ENCODE peak calls at places on chromosome 3, in five cellular contexts. P, C, B, O and X are unnamed samples.

GRCh38 chr3:115768661-115769060 is 145.4 kb downstream of the GAP43 start:
- DNase-seq in B (no peak), O (no peak), C (no peak), P (no peak), X (no peak)

GRCh38 chr3:134749802-134750553 is 45.1 kb upstream of the EPHB1 start:
- DNase-seq in B (no peak), O (no peak), C (no peak), P (no peak), X (no peak)

GRCh38 chr3:76039431-76039830 is 254.1 kb upstream of the ZNF717 start:
- DNase-seq in C (no peak), P (no peak), B (no peak), O (peak), X (no peak)

GRCh38 chr3:78893161-78893560 is 874.6 kb downstream of the ROBO1 start:
- DNase-seq in B (no peak), C (no peak), O (no peak), P (no peak), X (no peak)

GRCh38 chr3:132246212-132246611 is 71.0 kb upstream of the ACP3 start:
- DNase-seq in P (peak), C (no peak), B (no peak), O (no peak), X (no peak)

GRCh38 chr3:147945968-147946519 is 536.9 kb downstream of the ZIC1 start:
- DNase-seq in B (peak), O (peak), C (peak), P (peak), X (no peak)

GRCh38 chr3:105409364-105409763 is 42.7 kb downstream of the ALCAM start:
- DNase-seq in P (no peak), C (no peak), B (no peak), O (no peak), X (no peak)

GRCh38 chr3:146156060-146156459 is 4.9 kb downstream of the PLOD2 start:
- DNase-seq in O (peak), C (no peak), B (no peak), P (no peak), X (no peak)

GRCh38 chr3:19077388-19077787 is 70.9 kb upstream of the KCNH8 start:
- DNase-seq in P (no peak), C (no peak), B (no peak), O (no peak), X (no peak)

GRCh38 chr3:46705751-46706572 is 4.8 kb downstream of the TMIE start:
- DNase-seq in O (peak), C (no peak), B (peak), P (peak), X (no peak)

GRCh38 chr3:9843715-9844438 is at the start of gene RPUSD3:
- DNase-seq in O (peak), C (peak), P (peak), B (peak), X (peak)

GRCh38 chr3:43996379-43997301 is 245.0 kb upstream of the TOPAZ1 start:
- DNase-seq in C (no peak), P (peak), O (peak), B (peak), X (no peak)

GRCh38 chr3:32045091-32045964 is 61.1 kb upstream of the GPD1L start:
- DNase-seq in O (peak), C (no peak), P (peak), B (peak), X (no peak)

GRCh38 chr3:185813691-185814215 is 11.1 kb downstream of the IGF2BP2 start:
- DNase-seq in O (peak), C (no peak), P (no peak), B (peak), X (no peak)

GRCh38 chr3:27590437-27591320 is 106.5 kb upstream of the SLC4A7 start:
- DNase-seq in C (no peak), O (peak), P (no peak), B (peak), X (peak)

GRCh38 chr3:158744567-158745288 is 12.5 kb upstream of the RARRES1 start:
- DNase-seq in P (no peak), C (no peak), O (no peak), B (no peak), X (no peak)

GRCh38 chr3:152267831-152268500 is 763 bp upstream of the MBNL1 start:
- DNase-seq in P (no peak), B (peak), O (peak), C (no peak), X (no peak)

GRCh38 chr3:129562803-129563202 is 19.8 kb downstream of the H1-8 start:
- DNase-seq in P (no peak), B (no peak), O (no peak), C (no peak), X (no peak)

GRCh38 chr3:79885407-79885806 is 117.6 kb upstream of the ROBO1 start:
- DNase-seq in O (no peak), B (no peak), P (no peak), C (no peak), X (no peak)

GRCh38 chr3:2727566-2728318 is 382.4 kb downstream of the IL5RA start:
- DNase-seq in O (no peak), P (no peak), B (no peak), C (no peak), X (no peak)

GRCh38 chr3:157624801-157625200 is 121.6 kb upstream of the VEPH1 start:
- DNase-seq in O (peak), P (no peak), C (no peak), B (no peak), X (no peak)

GRCh38 chr3:11718582-11719405 is 75.1 kb upstream of the VGLL4 start:
- DNase-seq in C (peak), P (peak), B (peak), O (peak), X (no peak)

DNA sequence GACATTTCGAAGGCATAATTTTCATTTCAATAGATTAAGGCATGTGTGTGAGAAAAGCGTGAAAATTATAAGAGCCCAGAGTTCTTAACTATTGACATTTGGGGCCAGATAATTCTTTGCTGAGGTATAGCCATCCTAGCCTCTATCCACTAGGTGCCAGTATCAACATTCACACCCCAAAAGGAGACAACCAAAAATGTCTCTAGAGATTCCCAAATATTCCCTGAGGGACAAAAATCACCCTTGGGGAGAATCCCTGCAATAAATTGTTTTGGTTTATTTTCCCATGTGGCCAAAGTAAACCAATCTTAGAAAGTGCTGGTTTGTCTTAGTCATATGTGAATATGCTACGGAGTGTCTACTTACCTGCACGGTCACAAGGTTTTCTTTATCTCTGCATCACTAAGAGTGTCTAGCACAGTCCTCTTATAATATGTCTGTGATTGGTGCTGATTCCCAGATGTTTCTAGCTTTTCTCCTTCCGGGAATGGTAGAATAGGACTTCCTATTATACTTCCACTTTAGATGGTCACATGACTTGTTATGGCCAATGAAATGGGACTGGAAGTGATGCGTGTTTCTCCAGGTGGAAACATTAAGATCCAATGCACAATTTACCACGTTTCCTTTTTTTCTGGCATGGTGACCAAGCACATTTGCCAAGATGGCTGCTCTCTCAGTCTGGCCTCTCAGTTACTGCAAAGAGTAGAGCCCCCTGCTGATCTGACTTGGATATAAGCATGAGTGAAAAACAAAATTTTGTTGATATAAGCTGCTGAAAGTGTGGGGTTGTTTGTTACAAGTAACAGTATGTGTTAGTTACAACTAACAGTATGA is 8.0 kb upstream of the KBTBD8 start:
- DNase-seq in O (no peak), C (no peak), P (no peak), B (peak), X (no peak)
- TF ChIP-seq CTCF in O (no peak), C (no peak), P (no peak), B (peak), X (peak)

GRCh38 chr3:53513556-53514190 is 19.3 kb downstream of the CACNA1D start:
- DNase-seq in P (no peak), C (no peak), B (no peak), O (no peak), X (no peak)
- TF ChIP-seq CTCF in P (peak), C (no peak), B (no peak), O (peak), X (no peak)

GRCh38 chr3:62496509-62496908 is 123.2 kb upstream of the FEZF2 start:
- DNase-seq in C (no peak), P (no peak), O (no peak), B (no peak), X (no peak)

GRCh38 chr3:62497156-62497555 is 123.8 kb upstream of the FEZF2 start:
- DNase-seq in C (no peak), P (no peak), O (no peak), B (no peak), X (no peak)

DNA sequence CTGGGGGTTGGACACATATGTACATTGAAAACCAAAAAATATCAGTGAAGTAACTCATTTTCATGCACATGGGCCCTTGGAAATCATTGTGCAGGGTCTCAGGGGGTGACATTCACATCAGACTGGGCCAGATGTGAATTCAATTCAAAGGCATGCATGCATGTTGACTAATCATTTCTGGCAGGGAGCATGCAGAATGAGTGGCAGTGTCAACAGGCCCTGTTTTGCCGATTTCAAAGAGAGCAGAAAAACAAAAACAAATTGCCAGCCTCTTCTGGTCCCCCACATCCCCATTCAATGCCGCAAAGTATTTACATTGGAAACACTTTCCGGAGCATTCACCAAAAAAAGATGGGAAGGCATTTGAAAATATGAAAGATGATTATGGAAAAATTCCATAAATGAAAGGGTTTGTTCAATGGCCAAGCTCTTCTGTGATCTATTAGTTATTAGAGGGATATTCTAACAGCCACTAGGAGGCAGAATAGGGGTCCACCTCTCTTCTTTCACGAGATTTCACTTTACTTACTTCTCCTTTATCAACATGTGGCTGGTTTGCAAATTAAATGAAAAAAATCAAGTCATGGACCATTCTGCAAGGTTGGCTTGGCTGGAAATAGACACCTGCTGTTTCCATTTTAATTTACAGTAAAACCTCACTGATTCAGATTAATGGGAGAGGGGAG is 119.9 kb upstream of the FEZF2 start:
- DNase-seq in O (peak), C (no peak), B (no peak), P (no peak), X (no peak)
- TF ChIP-seq CTCF in O (peak), C (no peak), B (peak), P (no peak), X (no peak)

DNA sequence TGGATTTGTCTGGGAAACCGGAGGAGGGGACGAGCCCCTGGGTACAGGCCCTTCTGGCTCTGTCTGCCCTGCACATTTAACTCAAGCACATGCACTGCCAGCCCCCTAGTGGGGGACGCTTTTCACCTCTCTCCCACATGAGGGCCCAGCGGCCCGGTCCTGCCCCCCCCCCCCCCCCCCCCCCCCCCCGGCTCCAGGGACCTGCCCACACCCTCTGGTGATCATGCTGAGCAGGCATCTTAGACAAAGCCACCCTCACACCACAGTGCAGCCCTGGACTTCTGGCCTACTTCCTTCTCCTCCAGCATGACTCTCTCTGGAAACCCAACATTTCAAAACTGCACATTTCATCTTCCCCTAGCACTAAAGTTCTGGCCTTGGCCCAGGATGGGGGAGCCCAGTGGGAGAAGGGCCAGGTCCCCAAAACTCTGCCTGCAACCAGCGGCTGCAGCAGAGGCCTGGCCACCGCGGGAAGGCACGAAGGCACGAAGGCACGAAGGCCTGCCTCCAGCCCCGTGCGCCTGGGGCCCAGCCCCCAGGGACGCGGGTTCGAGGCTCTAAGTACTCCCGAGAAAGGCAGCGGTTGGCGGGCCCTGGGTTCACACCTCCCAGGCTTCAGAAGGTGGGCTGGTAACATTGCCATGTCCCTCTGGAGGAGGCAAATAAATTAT is 14.1 kb downstream of the KLF15 start:
- DNase-seq in B (peak), O (peak), P (no peak), C (no peak), X (no peak)
- TF ChIP-seq CTCF in B (no peak), O (no peak), P (peak), C (no peak), X (no peak)

DNA sequence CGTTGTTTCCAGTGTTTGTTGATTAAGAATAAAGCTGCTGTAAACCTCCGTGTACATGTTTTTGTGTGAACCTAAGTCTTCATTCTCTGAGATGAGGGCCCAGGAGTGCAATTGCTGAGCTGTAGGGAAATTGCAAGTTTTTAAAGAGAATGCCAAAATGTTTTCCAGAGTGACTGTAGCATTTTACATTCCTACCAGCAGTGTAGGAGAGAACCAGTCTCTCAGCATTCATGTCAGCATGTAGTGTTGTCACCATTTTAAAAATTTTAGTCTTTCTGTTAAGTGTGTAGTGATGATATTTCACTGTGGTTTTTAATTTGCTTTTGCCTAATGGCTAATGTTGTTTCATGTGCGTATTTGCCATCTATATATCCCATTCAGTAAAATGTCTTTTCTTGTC is 3.4 kb upstream of the MGLL start:
- DNase-seq in B (no peak), O (peak), C (no peak), P (no peak), X (no peak)
- TF ChIP-seq CTCF in B (no peak), O (peak), C (no peak), P (no peak), X (no peak)

GRCh38 chr3:13111874-13112520 is 38.8 kb upstream of the IQSEC1 start:
- DNase-seq in B (no peak), P (no peak), O (no peak), C (no peak), X (no peak)
- TF ChIP-seq CTCF in B (no peak), P (no peak), O (no peak), C (no peak), X (no peak)

GRCh38 chr3:138114988-138115971 is at the start of gene DZIP1L:
- DNase-seq in C (peak), O (peak), B (peak), P (peak), X (no peak)
- TF ChIP-seq CTCF in C (peak), O (peak), B (peak), P (peak), X (peak)

GRCh38 chr3:156341831-156342416 is 213.0 kb downstream of the SSR3 start:
- DNase-seq in B (no peak), C (no peak), P (no peak), O (no peak), X (no peak)
- TF ChIP-seq CTCF in B (no peak), C (no peak), P (no peak), O (no peak), X (no peak)

GRCh38 chr3:156005698-156006097 is 114.7 kb upstream of the KCNAB1 start:
- DNase-seq in B (no peak), O (no peak), P (no peak), C (no peak), X (no peak)

GRCh38 chr3:156014456-156014855 is 105.9 kb upstream of the KCNAB1 start:
- DNase-seq in C (no peak), P (no peak), B (peak), O (no peak), X (no peak)

GRCh38 chr3:156010829-156011228 is 109.5 kb upstream of the KCNAB1 start:
- DNase-seq in B (peak), C (no peak), O (peak), P (peak), X (no peak)
- TF ChIP-seq CTCF in B (peak), C (peak), O (no peak), P (peak), X (no peak)

GRCh38 chr3:37993811-37994638 is 3.4 kb downstream of the VILL start:
- DNase-seq in C (peak), P (peak), B (peak), O (peak), X (peak)
- TF ChIP-seq CTCF in C (peak), P (no peak), B (no peak), O (no peak), X (no peak)